ENCODE peak calls at places on chromosomes 1 and 21, in eight cellular contexts. F is adipocyte; S is GM23248; H is mucosa of descending colon; C is CD8-positive, alpha-beta memory T cell; O is MM.1S; R is astrocyte; E is left lung. A is an unnamed sample. For H3K4me1 and H3K36me3, the result is how much of the 10 kb centered on the place peaks cover.

GRCh38 chr1:224340711-224341384 is 10.9 kb upstream of the NVL start:
- DNase-seq in E (peak), F (peak), C (no peak), R (no peak), H (peak), O (peak), S (peak), A (peak)

GRCh38 chr1:82515650-82516049 is 714.9 kb downstream of the ADGRL2 start:
- DNase-seq in R (no peak), E (no peak), C (no peak), S (no peak), O (no peak), H (no peak), F (peak), A (no peak)

GRCh38 chr1:113940365-113941244 is 11.5 kb downstream of the HIPK1 start:
- DNase-seq in F (no peak), E (no peak), C (peak), R (no peak), O (peak), S (no peak), H (no peak), A (no peak)

GRCh38 chr1:78836736-78837135 is 169.8 kb downstream of the ADGRL4 start:
- DNase-seq in O (peak), C (no peak), R (no peak), S (peak), H (no peak), F (peak), E (no peak), A (no peak)

GRCh38 chr21:41578083-41578482 is 70.1 kb upstream of the TMPRSS2 start:
- DNase-seq in O (no peak), F (no peak), E (no peak), C (no peak), S (no peak), R (no peak), H (no peak), A (no peak)

GRCh38 chr1:3352084-3352951 is 102.1 kb upstream of the ARHGEF16 start:
- DNase-seq in F (peak), S (peak), H (no peak), C (no peak), O (no peak), E (no peak), R (peak), A (peak)

GRCh38 chr1:113226118-113226517 is 153.1 kb downstream of the LRIG2 start:
- DNase-seq in E (no peak), C (no peak), S (no peak), H (no peak), F (no peak), R (peak), O (no peak), A (no peak)

GRCh38 chr21:42400525-42400924 is 3.2 kb upstream of the UBASH3A start:
- DNase-seq in E (no peak), H (no peak), S (peak), O (no peak), C (no peak), F (peak), R (peak), A (no peak)

GRCh38 chr1:175887981-175888428 is 144.6 kb upstream of the TNR start:
- DNase-seq in H (no peak), F (peak), E (no peak), C (no peak), S (peak), R (no peak), O (no peak), A (peak)

GRCh38 chr1:110341872-110342331 is 2.7 kb downstream of the RBM15 start:
- DNase-seq in R (no peak), S (no peak), H (no peak), E (no peak), F (no peak), O (no peak), C (no peak), A (no peak)

GRCh38 chr1:234309598-234310459 is 63.4 kb upstream of the COA6 start:
- DNase-seq in S (peak), R (peak), H (peak), O (peak), E (peak), F (peak), C (peak), A (peak)

GRCh38 chr1:51870603-51871350 is 7.8 kb downstream of the NRDC start:
- DNase-seq in F (no peak), R (no peak), E (no peak), C (no peak), O (no peak), S (no peak), H (no peak), A (no peak)

GRCh38 chr1:62398377-62398776 is 38.5 kb upstream of the USP1 start:
- DNase-seq in E (no peak), S (peak), O (no peak), R (peak), C (no peak), H (no peak), F (peak), A (no peak)

GRCh38 chr1:51354417-51354816 is 24.1 kb upstream of the TTC39A start:
- DNase-seq in F (no peak), S (no peak), O (no peak), R (no peak), E (no peak), H (no peak), C (no peak), A (no peak)

GRCh38 chr1:154784924-154785531 is 85.1 kb downstream of the KCNN3 start:
- DNase-seq in F (no peak), O (peak), S (no peak), R (no peak), H (no peak), C (no peak), E (no peak), A (no peak)

GRCh38 chr1:165265196-165265838 is 91.2 kb downstream of the LMX1A start:
- DNase-seq in S (no peak), E (no peak), C (no peak), O (no peak), H (no peak), F (no peak), R (no peak), A (no peak)

GRCh38 chr1:156420209-156421061 is 51.4 kb downstream of the RHBG start:
- DNase-seq in E (no peak), O (peak), F (no peak), R (no peak), H (no peak), S (peak), C (peak), A (no peak)

GRCh38 chr1:16251381-16251780 is 14.4 kb upstream of the CPLANE2 start:
- DNase-seq in C (no peak), R (no peak), E (no peak), F (no peak), O (no peak), S (no peak), H (no peak), A (no peak)

GRCh38 chr1:16254263-16254948 is 17.4 kb upstream of the CPLANE2 start:
- DNase-seq in R (peak), E (no peak), C (no peak), H (no peak), S (peak), F (no peak), O (no peak), A (no peak)

GRCh38 chr1:16250547-16251251 is 13.7 kb upstream of the CPLANE2 start:
- DNase-seq in E (no peak), O (no peak), S (peak), C (no peak), R (peak), F (peak), H (no peak), A (no peak)

GRCh38 chr1:16252912-16253311 is 15.9 kb upstream of the CPLANE2 start:
- DNase-seq in C (no peak), F (no peak), H (no peak), R (no peak), E (no peak), O (no peak), S (no peak), A (no peak)

GRCh38 chr1:16253332-16253922 is 16.4 kb upstream of the CPLANE2 start:
- DNase-seq in H (no peak), O (no peak), E (no peak), F (no peak), R (no peak), C (no peak), S (no peak), A (no peak)
- H3K4me1 ChIP-seq in H (under half), O (under half), E (under half), F (under half), R (under half), C (under half), S (under half), A (under half)

GRCh38 chr21:34100337-34100736 is 27.0 kb downstream of the MRPS6 start:
- DNase-seq in O (no peak), F (no peak), R (no peak), H (no peak), E (no peak), C (no peak), S (no peak), A (no peak)
- H3K36me3 ChIP-seq in O (under half), F (under half), R (under half), H (under half), E (under half), C (under half), S (under half), A (under half)

DNA sequence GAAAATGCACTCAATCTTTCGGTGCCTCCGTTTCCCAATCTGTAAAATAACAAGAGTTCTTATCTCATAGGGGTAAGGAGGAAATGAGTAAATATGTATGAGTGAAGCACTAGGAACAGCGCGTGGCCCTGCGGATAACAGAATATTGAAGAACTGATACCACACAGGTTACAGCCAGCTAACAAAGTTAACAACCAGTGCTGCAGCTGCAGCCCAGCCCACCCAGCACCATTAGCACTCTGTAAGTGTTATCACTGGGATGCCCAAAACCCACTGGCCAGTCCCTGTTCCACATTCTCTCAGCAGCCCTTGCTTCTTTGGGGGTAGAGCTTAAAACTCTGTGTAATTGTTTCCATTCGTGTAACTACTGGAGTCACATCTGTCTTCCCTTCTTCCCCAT is 89.5 kb downstream of the VWA5B1 start:
- DNase-seq in E (no peak), F (no peak), O (no peak), C (no peak), R (no peak), S (no peak), H (no peak), A (no peak)
- H3K4me1 ChIP-seq in E (under half), F (under half), O (under half), C (under half), R (under half), S (under half), H (under half), A (under half)

GRCh38 chr1:209837671-209838070 is 9.9 kb downstream of the UTP25 start:
- DNase-seq in E (no peak), R (no peak), C (no peak), S (no peak), H (no peak), F (no peak), O (no peak), A (no peak)
- H3K36me3 ChIP-seq in E (half or more), R (half or more), C (half or more), S (half or more), H (under half), F (half or more), O (half or more), A (half or more)

DNA sequence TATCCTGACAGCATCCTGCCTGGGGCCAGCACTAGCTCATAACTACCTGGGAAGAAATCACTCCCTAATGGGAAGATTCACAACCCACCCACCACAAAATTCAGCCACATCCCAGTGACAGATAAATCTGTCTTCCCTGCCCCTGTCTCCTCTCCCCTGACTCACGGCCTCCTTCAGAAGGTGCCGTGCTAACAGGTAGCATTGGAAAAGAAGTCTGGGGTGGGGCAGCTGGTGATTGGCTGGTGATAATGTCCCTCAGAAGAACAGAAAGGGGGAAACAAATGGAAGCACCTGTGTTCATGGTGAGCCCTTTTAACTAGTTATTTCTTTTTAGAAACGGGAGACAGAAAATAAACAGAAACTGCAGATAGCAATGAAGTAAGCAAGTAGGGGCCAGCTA is 29.1 kb downstream of the ITPKB start:
- DNase-seq in S (no peak), H (no peak), E (no peak), C (no peak), R (no peak), O (no peak), F (no peak), A (no peak)
- H3K4me1 ChIP-seq in S (under half), H (under half), E (under half), C (half or more), R (under half), O (under half), F (under half), A (under half)

GRCh38 chr1:10814312-10814711 is 17.9 kb upstream of the CASZ1 start:
- DNase-seq in O (no peak), F (no peak), R (no peak), E (no peak), C (no peak), S (no peak), H (no peak), A (no peak)

GRCh38 chr1:10814954-10815862 is 18.8 kb upstream of the CASZ1 start:
- DNase-seq in E (no peak), R (no peak), F (no peak), S (no peak), O (no peak), H (no peak), C (no peak), A (no peak)

GRCh38 chr1:10816743-10817369 is 20.4 kb upstream of the CASZ1 start:
- DNase-seq in E (no peak), H (no peak), R (no peak), C (no peak), S (no peak), F (no peak), O (no peak), A (no peak)

GRCh38 chr1:10815863-10816195 is 19.4 kb upstream of the CASZ1 start:
- DNase-seq in H (peak), C (no peak), E (no peak), O (no peak), R (no peak), F (no peak), S (no peak), A (no peak)

GRCh38 chr1:10816233-10816632 is 19.8 kb upstream of the CASZ1 start:
- DNase-seq in R (no peak), H (no peak), E (no peak), F (no peak), O (no peak), C (no peak), S (no peak), A (no peak)
- H3K36me3 ChIP-seq in R (under half), H (under half), E (under half), F (under half), O (under half), C (under half), S (under half), A (under half)

DNA sequence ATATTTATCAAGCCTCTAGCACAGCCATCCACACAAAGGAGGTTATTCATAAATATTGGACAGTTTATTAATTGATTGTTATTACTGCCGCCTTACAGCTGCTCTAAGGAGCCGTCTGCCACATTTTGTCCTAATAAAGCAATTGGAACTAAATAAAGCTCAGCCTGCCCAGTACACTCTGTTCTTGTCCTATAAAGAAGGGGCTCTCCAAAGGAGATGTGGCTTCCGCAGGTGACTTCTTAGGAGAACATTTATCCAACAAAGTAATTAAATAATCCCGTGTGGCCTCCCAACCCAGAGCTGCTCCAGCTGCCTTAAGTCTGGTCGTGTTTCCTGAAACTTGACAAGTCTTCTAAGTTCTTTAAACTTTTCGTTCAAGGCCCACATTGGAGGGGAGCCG is 497.7 kb downstream of the NPHP4 start:
- DNase-seq in R (no peak), S (no peak), E (no peak), F (no peak), O (no peak), C (no peak), H (no peak), A (no peak)
- H3K4me1 ChIP-seq in R (under half), S (under half), E (under half), F (under half), O (under half), C (under half), H (under half), A (under half)

DNA sequence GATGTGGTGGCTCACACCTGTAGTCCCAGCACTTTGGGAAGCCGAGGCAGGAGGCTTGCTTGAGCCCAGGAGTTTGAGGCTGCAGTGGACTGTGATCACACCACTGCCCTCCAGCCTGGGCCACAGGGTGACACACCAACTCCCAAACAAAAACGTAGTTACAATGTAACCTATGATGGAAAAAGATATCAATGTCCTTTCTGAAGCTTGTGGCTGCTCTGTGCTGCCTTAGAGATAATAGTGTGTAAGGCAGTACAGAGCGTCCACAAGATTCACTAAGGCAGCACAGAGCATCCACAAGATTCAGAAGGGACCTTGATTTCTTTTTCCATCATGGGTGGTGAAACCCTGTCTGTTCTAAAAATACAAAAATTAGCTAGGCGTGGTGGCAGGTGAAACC is 42.5 kb downstream of the ACTN2 start:
- DNase-seq in O (no peak), R (no peak), S (no peak), F (no peak), E (no peak), C (no peak), H (no peak), A (no peak)
- H3K36me3 ChIP-seq in O (under half), R (under half), S (under half), F (under half), E (under half), C (under half), H (under half), A (under half)